ENCODE peak calls at places on chromosomes 11 and 22, in five cellular contexts. D is psoas muscle, W is dorsolateral prefrontal cortex, I is RWPE1, O is H9. Y is an unnamed sample.

GRCh38 chr22:32325811-32326237 is 31.8 kb upstream of the RFPL3 start:
- DNase-seq in W (no peak), I (no peak), D (no peak), O (peak), Y (no peak)

GRCh38 chr11:57800444-57801184 is 39.0 kb downstream of the CTNND1 start:
- DNase-seq in I (peak), D (no peak), O (peak), W (no peak), Y (no peak)

GRCh38 chr11:65944191-65944590 is 1.1 kb upstream of the TSGA10IP start:
- DNase-seq in I (no peak), O (no peak), D (no peak), W (no peak), Y (no peak)

GRCh38 chr11:103542851-103543250 is 433.6 kb downstream of the DYNC2H1 start:
- DNase-seq in I (no peak), W (no peak), D (no peak), O (no peak), Y (no peak)

GRCh38 chr11:129853508-129854228 is 38.0 kb downstream of the TMEM45B start:
- DNase-seq in D (peak), W (no peak), O (no peak), I (peak), Y (no peak)

GRCh38 chr11:93740031-93740801 is 1.1 kb downstream of the TAF1D start:
- DNase-seq in D (no peak), I (no peak), W (no peak), O (no peak), Y (no peak)

GRCh38 chr22:33723915-33724314 is 196.4 kb downstream of the LARGE1 start:
- DNase-seq in W (no peak), I (no peak), D (no peak), O (no peak), Y (no peak)

GRCh38 chr11:103326070-103326794 is 217.0 kb downstream of the DYNC2H1 start:
- DNase-seq in O (peak), W (no peak), I (peak), D (no peak), Y (no peak)

GRCh38 chr11:3088806-3089205 is 31.6 kb upstream of the CARS1 start:
- DNase-seq in W (no peak), D (no peak), O (no peak), I (no peak), Y (no peak)

GRCh38 chr11:103055174-103055890 is 36.6 kb downstream of the DCUN1D5 start:
- DNase-seq in W (no peak), D (no peak), I (peak), O (no peak), Y (no peak)

GRCh38 chr11:117477721-117478120 is 150.1 kb downstream of the CEP164 start:
- DNase-seq in W (no peak), I (no peak), D (no peak), O (no peak), Y (no peak)

GRCh38 chr11:117478126-117478856 is 150.6 kb downstream of the CEP164 start:
- DNase-seq in W (no peak), O (no peak), I (no peak), D (no peak), Y (no peak)

GRCh38 chr11:117480221-117480620 is 152.6 kb downstream of the CEP164 start:
- DNase-seq in D (no peak), W (no peak), I (no peak), O (no peak), Y (no peak)

GRCh38 chr11:117478926-117479325 is 151.3 kb downstream of the CEP164 start:
- DNase-seq in I (no peak), W (no peak), O (no peak), D (no peak), Y (no peak)

DNA sequence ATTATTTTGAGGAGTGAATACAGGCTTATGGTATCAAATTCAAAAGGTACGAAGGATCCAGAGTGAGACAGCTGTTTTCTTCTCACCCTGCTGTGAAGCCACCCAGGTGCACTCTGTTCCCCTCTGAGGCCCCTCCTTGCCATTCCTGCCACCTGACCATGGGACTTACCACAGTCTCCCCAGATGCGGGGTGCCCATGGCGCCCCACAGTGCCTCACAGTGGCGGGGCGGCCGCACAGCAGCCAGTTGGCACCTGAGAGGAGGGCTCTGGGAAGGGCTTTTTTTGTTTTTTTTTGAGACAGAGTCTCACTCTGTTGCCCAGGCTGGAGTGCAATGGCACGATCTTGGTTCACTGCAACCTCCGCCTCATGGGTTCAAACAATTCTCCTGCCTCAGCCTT is 151.7 kb downstream of the CEP164 start:
- DNase-seq in O (peak), D (no peak), W (no peak), I (no peak), Y (no peak)
- TF ChIP-seq CTCF in O (peak), D (no peak), W (no peak), I (no peak), Y (no peak)

GRCh38 chr11:78715639-78716311 is 141.1 kb upstream of the NARS2 start:
- DNase-seq in W (peak), D (peak), O (peak), I (peak), Y (peak)
- TF ChIP-seq CTCF in W (peak), D (peak), O (peak), I (peak), Y (peak)

DNA sequence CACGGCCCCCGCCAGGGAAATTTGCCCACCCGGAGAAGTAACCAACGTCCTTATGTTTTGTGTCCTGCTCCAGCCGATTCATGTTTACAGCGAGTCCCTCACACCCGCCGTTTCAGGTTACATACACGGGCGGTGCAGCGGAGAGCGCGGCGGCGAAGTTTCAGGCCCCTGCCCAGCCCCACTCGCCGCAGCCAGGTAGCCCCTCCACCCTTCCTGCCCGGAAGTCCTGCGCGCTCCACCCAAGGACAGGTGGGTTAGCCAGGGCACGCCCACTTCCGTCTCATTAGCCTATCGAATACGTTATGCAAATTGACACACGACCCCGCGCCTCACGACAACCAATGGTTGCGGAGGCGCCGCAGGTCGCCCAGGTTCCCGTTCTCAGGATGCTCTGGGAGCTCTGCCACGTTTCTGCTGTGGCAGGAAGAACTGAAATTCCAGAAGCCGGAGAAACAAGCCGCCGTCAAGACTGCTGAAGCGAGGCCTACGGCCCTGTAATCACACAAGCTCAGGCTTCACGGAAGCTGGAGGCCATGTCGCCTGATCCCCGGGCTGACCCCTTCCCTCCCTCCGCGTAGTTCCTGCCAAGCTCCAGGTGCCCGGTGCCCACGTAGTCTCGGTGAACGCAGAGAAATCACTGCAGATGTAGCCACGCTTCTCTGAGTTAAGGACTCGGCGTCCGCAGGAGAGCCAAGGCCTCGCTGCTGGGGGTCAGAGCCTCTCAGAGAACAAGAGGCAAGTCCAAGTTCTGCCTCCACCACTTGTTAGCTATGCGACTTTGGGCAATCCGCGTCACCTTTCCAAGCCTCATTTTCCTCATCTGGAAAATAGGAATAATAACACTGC is 22.4 kb upstream of the MYH9 start:
- DNase-seq in D (peak), W (peak), O (peak), I (peak), Y (no peak)
- TF ChIP-seq CTCF in D (no peak), W (no peak), O (peak), I (no peak), Y (no peak)

DNA sequence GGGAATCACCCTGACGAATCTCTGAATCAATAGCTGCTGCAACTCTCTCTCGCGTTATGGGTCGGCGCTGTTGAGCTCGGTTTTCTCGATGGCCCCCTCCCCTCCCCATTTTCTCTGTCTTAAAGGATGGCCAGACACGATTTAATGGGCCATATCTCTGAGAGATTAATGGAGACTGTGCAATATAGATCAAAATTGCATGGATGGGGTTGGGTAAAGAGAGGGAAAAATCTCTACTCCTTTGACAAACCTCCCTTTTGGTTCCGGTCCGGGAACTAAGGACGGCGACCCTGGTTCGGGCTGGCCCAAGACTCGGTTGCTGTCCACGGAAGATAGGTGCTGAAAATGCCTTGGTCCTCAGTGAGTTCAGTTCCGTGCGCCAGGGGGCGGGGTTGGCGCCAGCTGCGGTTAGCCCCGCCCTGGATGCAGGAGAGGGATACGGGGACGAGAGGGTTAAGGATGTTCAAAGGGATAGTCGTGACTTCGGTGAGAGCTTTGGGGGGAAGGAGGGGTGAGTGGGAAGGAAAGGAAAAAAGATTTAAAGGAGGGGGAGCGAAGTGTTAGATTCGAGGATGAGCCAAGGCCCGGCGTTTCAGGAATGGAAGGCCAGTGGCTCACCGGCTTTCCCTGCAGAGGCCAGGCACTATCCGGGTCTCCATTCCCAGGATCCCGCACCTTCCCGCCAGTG is 103.6 kb upstream of the HSD17B12 start:
- DNase-seq in W (no peak), D (no peak), O (peak), I (peak), Y (peak)
- TF ChIP-seq CTCF in W (peak), D (peak), O (peak), I (no peak), Y (peak)

GRCh38 chr11:122788781-122789535 is 49.3 kb upstream of the CRTAM start:
- DNase-seq in D (no peak), W (no peak), I (no peak), O (no peak), Y (no peak)
- TF ChIP-seq CTCF in D (no peak), W (no peak), I (no peak), O (peak), Y (peak)

DNA sequence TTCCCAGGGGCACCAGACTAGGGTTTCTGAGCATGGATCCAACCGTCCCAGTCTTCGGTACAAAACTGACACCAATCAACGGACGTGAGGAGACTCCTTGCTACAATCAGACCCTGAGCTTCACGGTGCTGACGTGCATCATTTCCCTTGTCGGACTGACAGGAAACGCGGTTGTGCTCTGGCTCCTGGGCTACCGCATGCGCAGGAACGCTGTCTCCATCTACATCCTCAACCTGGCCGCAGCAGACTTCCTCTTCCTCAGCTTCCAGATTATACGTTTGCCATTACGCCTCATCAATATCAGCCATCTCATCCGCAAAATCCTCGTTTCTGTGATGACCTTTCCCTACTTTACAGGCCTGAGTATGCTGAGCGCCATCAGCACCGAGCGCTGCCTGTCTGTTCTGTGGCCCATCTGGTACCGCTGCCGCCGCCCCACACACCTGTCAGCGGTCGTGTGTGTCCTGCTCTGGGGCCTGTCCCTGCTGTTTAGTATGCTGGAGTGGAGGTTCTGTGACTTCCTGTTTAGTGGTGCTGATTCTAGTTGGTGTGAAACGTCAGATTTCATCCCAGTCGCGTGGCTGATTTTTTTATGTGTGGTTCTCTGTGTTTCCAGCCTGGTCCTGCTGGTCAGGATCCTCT is 709 bp downstream of the MRGPRX4 start:
- DNase-seq in D (no peak), I (no peak), O (no peak), W (no peak), Y (no peak)
- TF ChIP-seq CTCF in D (no peak), I (no peak), O (no peak), W (no peak), Y (no peak)